ENCODE peak calls at places on chromosome 3, in seven cellular contexts. H is AG10803, D is pancreas, T is A549, J is retinal pigment epithelial cell, A is endodermal cell, G is mesothelial cell of epicardium. Y is an unnamed sample.
A peak's percentile ranks its signal among the peaks of the same experiment; 100 is the strongest.

GRCh38 chr3:85068911-85069310 is 110.1 kb downstream of the CADM2 start:
- DNase-seq in H (no peak), D (no peak), T (no peak), J (no peak), A (no peak), G (no peak), Y (no peak)

GRCh38 chr3:132660056-132660744 is at the start of gene UBA5:
- DNase-seq in H (peak; percentile 63), D (peak; percentile 71), T (peak; percentile 71), J (peak; percentile 10), A (peak; percentile 87), G (no peak), Y (peak; percentile 93)

GRCh38 chr3:183477801-183478456 is 49.5 kb upstream of the MCF2L2 start:
- DNase-seq in H (no peak), D (no peak), T (no peak), J (no peak), A (peak; percentile 43), G (no peak), Y (no peak)

GRCh38 chr3:152595975-152596832 is 238.7 kb upstream of the P2RY1 start:
- DNase-seq in H (peak; percentile 87), D (peak; percentile 28), T (no peak), J (peak; percentile 94), A (no peak), G (no peak), Y (no peak)

GRCh38 chr3:188975612-188976314 is 196.0 kb upstream of the TPRG1 start:
- DNase-seq in H (no peak), D (no peak), T (no peak), J (no peak), A (no peak), G (no peak), Y (no peak)

GRCh38 chr3:172708905-172709775 is 1.7 kb downstream of the NCEH1 start:
- DNase-seq in H (no peak), D (no peak), T (no peak), J (no peak), A (no peak), G (no peak), Y (no peak)

GRCh38 chr3:157573281-157573680 is 70.1 kb upstream of the VEPH1 start:
- DNase-seq in H (peak; percentile 75), D (no peak), T (no peak), J (no peak), A (no peak), G (no peak), Y (peak; percentile 8)

GRCh38 chr3:16496408-16497222 is 16.9 kb downstream of the RFTN1 start:
- DNase-seq in H (no peak), D (no peak), T (no peak), J (no peak), A (no peak), G (no peak), Y (no peak)

GRCh38 chr3:100254168-100254777 is 6.5 kb upstream of the TBC1D23 start:
- DNase-seq in H (peak; percentile 71), D (peak; percentile 47), T (peak; percentile 65), J (no peak), A (peak; percentile 79), G (peak; percentile 27), Y (no peak)

GRCh38 chr3:73235768-73236167 is 174.3 kb downstream of the EBLN2 start:
- DNase-seq in H (no peak), D (no peak), T (no peak), J (no peak), A (no peak), G (no peak), Y (peak; percentile 72)

GRCh38 chr3:12973827-12974226 is 99.4 kb downstream of the IQSEC1 start:
- DNase-seq in H (no peak), D (no peak), T (no peak), J (no peak), A (no peak), G (no peak), Y (no peak)

GRCh38 chr3:128461731-128462130 is 5.0 kb downstream of the DNAJB8 start:
- DNase-seq in H (no peak), D (no peak), T (no peak), J (no peak), A (no peak), G (no peak), Y (no peak)

GRCh38 chr3:49807427-49808114 is 4.5 kb downstream of the INKA1 start:
- DNase-seq in H (no peak), D (no peak), T (no peak), J (no peak), A (no peak), G (no peak), Y (no peak)

GRCh38 chr3:136428167-136428566 is 178.0 kb downstream of the PCCB start:
- DNase-seq in H (no peak), D (no peak), T (no peak), J (no peak), A (peak; percentile 52), G (no peak), Y (no peak)

GRCh38 chr3:155352900-155353490 is 59.5 kb upstream of the STRIT1 start:
- DNase-seq in H (peak; percentile 45), D (no peak), T (peak; percentile 52), J (no peak), A (no peak), G (no peak), Y (no peak)

GRCh38 chr3:55333041-55333440 is 154.1 kb downstream of the WNT5A start:
- DNase-seq in H (peak; percentile 38), D (no peak), T (no peak), J (peak; percentile 46), A (no peak), G (no peak), Y (no peak)

DNA sequence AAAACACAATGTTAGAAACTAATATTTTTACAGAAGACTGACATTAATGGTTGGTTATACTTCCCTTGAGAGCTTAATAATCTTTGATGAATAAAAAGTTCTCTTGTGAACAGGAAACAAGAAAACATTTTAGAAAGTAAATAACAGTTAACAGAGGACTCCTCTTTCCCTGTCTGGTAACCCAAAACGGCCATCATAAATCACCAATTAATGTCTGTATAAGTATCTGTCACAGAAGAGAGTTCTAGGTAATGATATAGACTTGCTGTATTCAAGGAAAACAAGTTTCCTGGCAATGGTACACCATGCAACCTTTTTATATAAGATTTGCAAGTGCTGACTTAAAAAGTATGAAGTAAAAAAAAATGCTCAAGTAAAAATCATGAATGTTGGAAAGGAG is 426.7 kb downstream of the SOX2 start:
- DNase-seq in H (no peak), D (no peak), T (no peak), J (no peak), A (no peak), G (no peak), Y (no peak)
- TF ChIP-seq CTCF in H (no peak), D (no peak), T (no peak), J (no peak), A (no peak), G (no peak), Y (no peak)

DNA sequence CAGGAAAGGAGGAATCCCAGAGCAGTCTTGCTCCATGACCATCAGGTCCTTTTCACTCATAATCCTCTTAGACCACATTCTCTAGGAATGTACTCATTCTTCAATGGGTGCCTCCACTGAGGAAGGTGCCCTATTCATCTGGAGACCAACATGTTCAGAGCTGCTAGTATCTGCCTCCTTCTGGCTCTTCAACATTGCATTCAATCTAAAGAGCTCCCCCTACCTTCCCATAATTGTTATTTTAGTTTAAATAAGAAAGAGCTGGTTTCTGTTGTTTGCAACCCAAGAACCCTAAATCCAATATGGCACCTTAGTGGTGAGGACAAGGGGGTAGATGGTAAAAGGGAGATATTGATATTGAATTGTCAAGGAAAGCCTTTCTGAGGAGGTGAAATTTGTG is 67.6 kb downstream of the SCN11A start:
- DNase-seq in H (no peak), D (no peak), T (no peak), J (no peak), A (no peak), G (no peak), Y (peak; percentile 12)
- TF ChIP-seq CTCF in H (no peak), D (no peak), T (no peak), J (no peak), A (no peak), G (no peak), Y (no peak)

DNA sequence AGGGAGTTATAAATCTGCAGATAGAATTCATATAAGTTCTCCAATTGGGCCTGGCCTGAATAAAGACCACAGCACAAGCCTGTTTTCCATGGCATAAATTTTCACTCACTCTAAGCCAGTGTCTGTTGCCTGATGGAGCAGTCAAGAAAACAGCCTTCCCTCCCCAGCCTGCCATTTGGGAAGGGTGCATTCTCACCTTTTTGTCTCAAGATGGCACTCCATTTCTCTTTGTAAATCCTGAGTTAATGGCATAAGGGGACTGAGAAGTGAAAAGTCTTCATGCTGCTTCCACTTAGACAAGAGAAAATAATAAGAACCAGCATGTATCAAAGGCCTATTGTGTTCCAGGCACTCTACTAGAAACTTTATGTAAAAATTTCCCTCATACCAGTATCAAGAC is 115.6 kb upstream of the MANF start:
- DNase-seq in H (peak; percentile 16), D (no peak), T (peak; percentile 8), J (no peak), A (no peak), G (no peak), Y (no peak)
- TF ChIP-seq CTCF in H (peak; percentile 44), D (no peak), T (no peak), J (no peak), A (no peak), G (no peak), Y (no peak)

DNA sequence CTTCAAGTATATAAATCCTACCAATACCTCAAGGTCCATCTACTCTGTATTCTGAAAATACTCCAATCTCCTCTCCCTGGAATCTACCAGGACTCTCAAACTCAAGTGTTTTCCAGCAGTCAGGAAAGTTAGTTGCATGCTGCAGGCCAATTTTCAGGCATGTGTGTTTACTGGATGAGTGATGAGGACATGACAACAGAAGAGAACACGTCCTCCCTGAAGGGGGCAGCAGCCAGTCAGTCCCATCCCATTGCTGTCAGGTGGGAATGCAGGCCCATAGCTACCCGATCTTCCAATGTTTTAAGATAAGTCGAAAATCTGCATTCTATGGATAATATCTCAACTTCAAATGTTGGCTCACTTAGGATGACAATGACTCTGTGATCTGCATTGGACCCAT is 496.2 kb downstream of the FHIT start:
- DNase-seq in H (no peak), D (no peak), T (peak; percentile 8), J (no peak), A (peak; percentile 88), G (no peak), Y (no peak)
- TF ChIP-seq CTCF in H (peak; percentile 18), D (no peak), T (no peak), J (peak; percentile 28), A (peak; percentile 89), G (no peak), Y (no peak)